ENCODE peak calls at places on chromosomes 4 and X, in ten cellular contexts. P, V, N, Q, C, U, S, E, K and T are unnamed samples.

GRCh38 chrX:85963736-85964135 is 83.6 kb downstream of the CHM start:
- DNase-seq in P (peak; percentile 18), V (no peak), N (peak; percentile 31), Q (peak; percentile 77), C (no peak), U (no peak), S (peak; percentile 55), E (no peak), K (peak; percentile 1), T (no peak)

GRCh38 chr4:1470816-1471442 is 64.7 kb upstream of the NKX1-1 start:
- DNase-seq in P (no peak), V (no peak), N (no peak), Q (no peak), C (no peak), U (no peak), S (no peak), E (no peak), K (no peak), T (peak; percentile 9)

GRCh38 chr4:89438102-89438831 is 130.7 kb upstream of the GPRIN3 start:
- DNase-seq in P (peak; percentile 69), V (peak; percentile 17), N (peak; percentile 31), Q (peak; percentile 65), C (peak; percentile 13), U (no peak), S (peak; percentile 64), E (peak; percentile 14), K (no peak), T (peak; percentile 24)

GRCh38 chr4:88467392-88467791 is 10.5 kb downstream of the HERC5 start:
- DNase-seq in P (no peak), V (no peak), N (no peak), Q (no peak), C (no peak), U (no peak), S (no peak), E (no peak), K (no peak), T (no peak)

GRCh38 chrX:82648062-82648461 is 860.0 kb upstream of the POU3F4 start:
- DNase-seq in P (peak; percentile 2), V (no peak), N (no peak), Q (no peak), C (no peak), U (no peak), S (no peak), E (no peak), K (no peak), T (no peak)

GRCh38 chrX:54641530-54641929 is 111.5 kb downstream of the GNL3L start:
- DNase-seq in P (no peak), V (no peak), N (no peak), Q (no peak), C (no peak), U (no peak), S (no peak), E (no peak), K (no peak), T (no peak)

GRCh38 chr4:2932951-2933565 is 30.1 kb downstream of the NOP14 start:
- DNase-seq in P (no peak), V (no peak), N (no peak), Q (peak; percentile 25), C (no peak), U (no peak), S (peak; percentile 70), E (no peak), K (no peak), T (no peak)

GRCh38 chr4:184253072-184253420 is 35.4 kb upstream of the ENPP6 start:
- DNase-seq in P (no peak), V (no peak), N (no peak), Q (no peak), C (no peak), U (no peak), S (no peak), E (no peak), K (no peak), T (no peak)

GRCh38 chr4:148203056-148203898 is 238.9 kb downstream of the NR3C2 start:
- DNase-seq in P (no peak), V (no peak), N (no peak), Q (no peak), C (peak; percentile 21), U (no peak), S (peak; percentile 54), E (no peak), K (peak; percentile 17), T (no peak)

GRCh38 chr4:112492321-112492720 is 23.7 kb downstream of the NEUROG2 start:
- DNase-seq in P (no peak), V (no peak), N (no peak), Q (no peak), C (no peak), U (no peak), S (no peak), E (no peak), K (no peak), T (no peak)

GRCh38 chr4:88230953-88231835 is 53.2 kb downstream of the PPM1K start:
- DNase-seq in P (no peak), V (no peak), N (no peak), Q (peak; percentile 47), C (no peak), U (no peak), S (no peak), E (no peak), K (no peak), T (no peak)

GRCh38 chr4:78432896-78433295 is 118.7 kb upstream of the ANXA3 start:
- DNase-seq in P (no peak), V (no peak), N (peak; percentile 6), Q (peak; percentile 80), C (no peak), U (no peak), S (no peak), E (no peak), K (no peak), T (no peak)

GRCh38 chr4:168585168-168586091 is 88.6 kb downstream of the PALLD start:
- DNase-seq in P (peak; percentile 74), V (no peak), N (peak; percentile 56), Q (peak; percentile 94), C (peak; percentile 33), U (peak; percentile 57), S (peak; percentile 86), E (peak; percentile 14), K (peak; percentile 23), T (peak; percentile 87)